ENCODE peak calls at places on chromosomes 5 and 9, in five cellular contexts. A, D, N, H and L are unnamed samples.

GRCh38 chr5:151101151-151101550 is 20.3 kb upstream of the TNIP1 start:
- DNase-seq in H (peak), A (no peak), D (no peak), N (no peak), L (no peak)

GRCh38 chr5:124743534-124744169 is 2.8 kb downstream of the ZNF608 start:
- DNase-seq in D (peak), A (no peak), H (peak), N (no peak), L (no peak)

GRCh38 chr5:121087560-121087959 is 623.5 kb downstream of the PRR16 start:
- DNase-seq in H (no peak), A (no peak), N (no peak), D (no peak), L (no peak)

GRCh38 chr5:69468631-69469030 is 24.0 kb upstream of the OCLN start:
- DNase-seq in D (no peak), H (no peak), N (no peak), A (no peak), L (no peak)

GRCh38 chr9:76374702-76375543 is 19.3 kb downstream of the RFK start:
- DNase-seq in H (peak), A (peak), N (peak), D (peak), L (peak)

GRCh38 chr9:116812231-116813028 is 125.3 kb downstream of the TRIM32 start:
- DNase-seq in N (no peak), D (no peak), A (peak), H (no peak), L (no peak)

GRCh38 chr9:135919318-135919717 is 12.0 kb upstream of the CAMSAP1 start:
- DNase-seq in A (no peak), N (no peak), D (no peak), H (no peak), L (no peak)

GRCh38 chr5:1501372-1502045 is 22.3 kb downstream of the LPCAT1 start:
- DNase-seq in H (no peak), N (no peak), D (no peak), A (no peak), L (no peak)

GRCh38 chr5:36763454-36763853 is 113.1 kb upstream of the NIPBL start:
- DNase-seq in H (no peak), D (no peak), N (no peak), A (no peak), L (no peak)

GRCh38 chr9:134869554-134870310 is 10.9 kb upstream of the FCN2 start:
- DNase-seq in D (no peak), A (no peak), N (no peak), H (no peak), L (no peak)

GRCh38 chr9:6239694-6240093 is 24.1 kb downstream of the IL33 start:
- DNase-seq in D (no peak), H (peak), N (no peak), A (no peak), L (no peak)

GRCh38 chr5:82975812-82976211 is 101.4 kb downstream of the TMEM167A start:
- DNase-seq in H (no peak), N (no peak), A (no peak), D (no peak), L (no peak)

GRCh38 chr5:14665949-14666741 is 1.6 kb downstream of the OTULIN start:
- DNase-seq in D (peak), A (peak), N (no peak), H (no peak), L (no peak)

GRCh38 chr5:173633304-173633703 is 16.9 kb upstream of the BOD1 start:
- DNase-seq in D (no peak), A (no peak), H (no peak), N (no peak), L (no peak)
- H3K4me3 ChIP-seq in D (no peak), A (no peak), H (no peak), N (no peak), L (no peak)

DNA sequence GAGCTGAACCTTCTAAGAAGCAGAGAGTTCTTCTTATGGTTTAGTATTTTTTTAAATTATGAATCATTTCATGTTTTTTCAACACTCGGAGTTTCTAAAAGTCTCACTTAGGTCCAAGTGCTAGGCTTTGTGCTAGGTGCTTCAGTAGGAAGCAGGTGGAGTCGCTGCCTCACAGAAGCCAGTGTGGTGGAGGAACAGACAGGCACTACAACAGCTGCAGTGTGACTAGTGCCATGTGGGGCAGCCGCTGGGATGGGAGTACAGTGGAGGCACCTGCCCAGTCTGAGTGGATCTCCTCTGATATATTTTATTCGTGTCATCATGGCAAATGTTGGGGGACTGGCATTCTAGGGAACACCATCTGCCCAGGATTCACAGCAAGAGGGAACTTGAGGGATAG is 15.3 kb downstream of the PCDHGC5 start:
- DNase-seq in N (no peak), A (no peak), H (no peak), D (no peak), L (no peak)
- H3K4me3 ChIP-seq in N (no peak), A (no peak), H (no peak), D (no peak), L (no peak)

DNA sequence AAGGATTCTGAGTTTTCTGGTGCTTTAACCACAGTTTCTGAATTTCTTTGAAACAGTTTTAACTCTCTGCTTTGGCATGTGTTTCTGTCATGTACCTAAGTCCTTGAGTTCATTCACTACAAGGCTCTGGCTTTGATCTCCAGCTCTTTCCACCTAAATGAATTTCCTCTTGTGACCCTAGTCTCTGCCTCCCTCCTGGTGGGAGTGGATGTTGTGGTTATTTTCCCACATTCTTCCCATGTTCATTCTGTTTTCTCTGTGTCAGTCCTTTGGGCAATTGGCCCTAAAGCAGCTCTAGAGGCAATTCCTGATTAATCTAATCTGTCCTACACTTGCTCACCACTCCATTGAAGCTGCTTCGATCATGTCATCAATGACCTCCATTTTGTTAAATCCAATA is 28.4 kb upstream of the DPYSL3 start:
- DNase-seq in A (no peak), H (peak), N (no peak), D (no peak), L (no peak)
- H3K4me3 ChIP-seq in A (no peak), H (no peak), N (no peak), D (no peak), L (no peak)

GRCh38 chr9:128242828-128243485 is 32.9 kb downstream of the GOLGA2 start:
- DNase-seq in D (no peak), N (no peak), A (no peak), H (no peak), L (no peak)

GRCh38 chr9:128245293-128246151 is 30.3 kb downstream of the GOLGA2 start:
- DNase-seq in A (peak), H (peak), D (no peak), N (no peak), L (no peak)

GRCh38 chr9:128246471-128246870 is 29.3 kb downstream of the GOLGA2 start:
- DNase-seq in D (no peak), N (no peak), A (no peak), H (no peak), L (no peak)

GRCh38 chr9:128243486-128244415 is 32.1 kb downstream of the GOLGA2 start:
- DNase-seq in N (no peak), D (no peak), H (peak), A (no peak), L (no peak)

GRCh38 chr9:128244443-128245226 is 31.2 kb downstream of the GOLGA2 start:
- DNase-seq in D (peak), N (no peak), H (peak), A (peak), L (no peak)
- H3K4me3 ChIP-seq in D (peak), N (no peak), H (peak), A (no peak), L (no peak)